ENCODE peak calls at places on chromosomes 12 and 14, in five cellular contexts. One of them, this sample, is unnamed.

GRCh38 chr14:76937181-76938091 is 91.1 kb downstream of the IRF2BPL start:
- DNase-seq in HFFc6: peak; percentile 83
- DNase-seq in astrocyte: peak; percentile 87
- DNase-seq in omental fat pad: no peak
- DNase-seq in cardiac muscle cell: peak; percentile 88
- DNase-seq in this sample: no peak

GRCh38 chr12:124776126-124776513 is 87.5 kb downstream of the SCARB1 start:
- DNase-seq in omental fat pad: no peak
- DNase-seq in cardiac muscle cell: no peak
- DNase-seq in HFFc6: no peak
- DNase-seq in astrocyte: no peak
- DNase-seq in this sample: no peak

GRCh38 chr12:94429633-94430032 is 30.0 kb downstream of the CEP83 start:
- DNase-seq in HFFc6: peak; percentile 3
- DNase-seq in cardiac muscle cell: no peak
- DNase-seq in astrocyte: no peak
- DNase-seq in omental fat pad: no peak
- DNase-seq in this sample: no peak

GRCh38 chr12:22518067-22518719 is 26.1 kb downstream of the C2CD5 start:
- DNase-seq in astrocyte: peak; percentile 53
- DNase-seq in omental fat pad: no peak
- DNase-seq in HFFc6: no peak
- DNase-seq in cardiac muscle cell: no peak
- DNase-seq in this sample: no peak

GRCh38 chr12:57632369-57632897 is 568 bp downstream of the B4GALNT1 start:
- DNase-seq in cardiac muscle cell: no peak
- DNase-seq in omental fat pad: no peak
- DNase-seq in astrocyte: no peak
- DNase-seq in HFFc6: no peak
- DNase-seq in this sample: no peak

GRCh38 chr14:73372529-73372928 is 85.8 kb downstream of the NUMB start:
- DNase-seq in omental fat pad: no peak
- DNase-seq in astrocyte: no peak
- DNase-seq in HFFc6: no peak
- DNase-seq in cardiac muscle cell: no peak
- DNase-seq in this sample: no peak

GRCh38 chr14:96037891-96038557 is 1.1 kb upstream of the C14orf132 start:
- DNase-seq in astrocyte: no peak
- DNase-seq in omental fat pad: no peak
- DNase-seq in cardiac muscle cell: no peak
- DNase-seq in HFFc6: peak; percentile 48
- DNase-seq in this sample: no peak

GRCh38 chr14:50954811-50955372 is 10.6 kb upstream of the PYGL start:
- DNase-seq in omental fat pad: no peak
- DNase-seq in astrocyte: peak; percentile 48
- DNase-seq in HFFc6: peak; percentile 69
- DNase-seq in cardiac muscle cell: peak; percentile 58
- DNase-seq in this sample: no peak

GRCh38 chr12:14841761-14842160 is 1.6 kb downstream of the ART4 start:
- DNase-seq in HFFc6: peak; percentile 61
- DNase-seq in cardiac muscle cell: peak; percentile 22
- DNase-seq in omental fat pad: no peak
- DNase-seq in astrocyte: peak; percentile 66
- DNase-seq in this sample: no peak

GRCh38 chr12:131167334-131167733 is 213.6 kb downstream of the ADGRD1 start:
- DNase-seq in cardiac muscle cell: no peak
- DNase-seq in HFFc6: no peak
- DNase-seq in omental fat pad: no peak
- DNase-seq in astrocyte: no peak
- DNase-seq in this sample: no peak

GRCh38 chr12:15273896-15274295 is 48.4 kb upstream of the PTPRO start:
- DNase-seq in astrocyte: no peak
- DNase-seq in omental fat pad: no peak
- DNase-seq in cardiac muscle cell: no peak
- DNase-seq in HFFc6: no peak
- DNase-seq in this sample: no peak

GRCh38 chr12:80190001-80190400 is 90.7 kb downstream of the OTOGL start:
- DNase-seq in astrocyte: no peak
- DNase-seq in HFFc6: no peak
- DNase-seq in omental fat pad: no peak
- DNase-seq in cardiac muscle cell: no peak
- DNase-seq in this sample: no peak

GRCh38 chr14:73393375-73393774 is 65.0 kb downstream of the NUMB start:
- DNase-seq in HFFc6: no peak
- DNase-seq in cardiac muscle cell: no peak
- DNase-seq in omental fat pad: no peak
- DNase-seq in astrocyte: no peak
- DNase-seq in this sample: no peak

DNA sequence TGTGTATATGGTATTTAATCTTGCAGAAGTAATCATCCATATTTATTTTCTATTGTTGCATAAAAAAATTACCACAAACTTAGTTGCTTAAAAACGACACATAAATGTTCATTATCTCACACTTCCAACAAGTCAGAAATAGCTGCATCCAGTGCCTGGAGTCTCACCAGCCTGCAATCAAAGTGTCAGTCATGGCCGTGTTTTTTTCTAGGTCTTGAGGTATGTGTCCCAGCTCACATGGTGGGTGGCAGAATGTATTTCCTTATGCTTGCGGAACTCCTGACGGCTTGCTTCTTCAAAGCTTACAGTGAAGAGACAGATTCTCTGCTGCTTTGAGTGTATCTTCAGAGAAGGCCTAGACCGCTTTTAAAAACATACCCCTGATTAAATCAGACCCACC is 670.2 kb upstream of the LMO3 start:
- DNase-seq in cardiac muscle cell: no peak
- DNase-seq in HFFc6: no peak
- DNase-seq in astrocyte: no peak
- DNase-seq in omental fat pad: no peak
- DNase-seq in this sample: no peak
- TF ChIP-seq CTCF in cardiac muscle cell: no peak
- TF ChIP-seq CTCF in HFFc6: no peak
- TF ChIP-seq CTCF in astrocyte: no peak
- TF ChIP-seq CTCF in omental fat pad: no peak
- TF ChIP-seq CTCF in this sample: no peak

DNA sequence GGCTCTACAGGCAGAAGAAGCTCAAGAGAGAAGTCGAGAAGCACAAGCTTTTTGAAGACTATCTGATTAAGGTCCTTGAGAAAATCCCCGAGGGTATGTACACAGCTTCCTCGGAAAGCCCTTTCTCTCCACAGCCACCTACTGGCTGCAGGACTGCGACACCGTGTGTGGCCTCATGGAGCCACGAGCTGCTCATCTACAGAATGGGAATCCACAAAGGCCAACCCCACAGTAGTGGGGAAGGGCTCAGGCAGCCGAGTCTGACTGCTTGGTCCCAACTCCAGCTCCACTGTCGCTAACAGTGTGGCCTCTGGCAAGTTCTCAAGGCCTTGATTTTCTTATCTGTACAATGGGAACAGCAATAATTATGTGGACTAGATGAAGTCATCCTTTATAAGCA is 2.5 kb downstream of the CCDC197 start:
- DNase-seq in HFFc6: no peak
- DNase-seq in cardiac muscle cell: no peak
- DNase-seq in omental fat pad: no peak
- DNase-seq in astrocyte: no peak
- DNase-seq in this sample: no peak
- TF ChIP-seq CTCF in HFFc6: no peak
- TF ChIP-seq CTCF in cardiac muscle cell: no peak
- TF ChIP-seq CTCF in omental fat pad: no peak
- TF ChIP-seq CTCF in astrocyte: no peak
- TF ChIP-seq CTCF in this sample: no peak

DNA sequence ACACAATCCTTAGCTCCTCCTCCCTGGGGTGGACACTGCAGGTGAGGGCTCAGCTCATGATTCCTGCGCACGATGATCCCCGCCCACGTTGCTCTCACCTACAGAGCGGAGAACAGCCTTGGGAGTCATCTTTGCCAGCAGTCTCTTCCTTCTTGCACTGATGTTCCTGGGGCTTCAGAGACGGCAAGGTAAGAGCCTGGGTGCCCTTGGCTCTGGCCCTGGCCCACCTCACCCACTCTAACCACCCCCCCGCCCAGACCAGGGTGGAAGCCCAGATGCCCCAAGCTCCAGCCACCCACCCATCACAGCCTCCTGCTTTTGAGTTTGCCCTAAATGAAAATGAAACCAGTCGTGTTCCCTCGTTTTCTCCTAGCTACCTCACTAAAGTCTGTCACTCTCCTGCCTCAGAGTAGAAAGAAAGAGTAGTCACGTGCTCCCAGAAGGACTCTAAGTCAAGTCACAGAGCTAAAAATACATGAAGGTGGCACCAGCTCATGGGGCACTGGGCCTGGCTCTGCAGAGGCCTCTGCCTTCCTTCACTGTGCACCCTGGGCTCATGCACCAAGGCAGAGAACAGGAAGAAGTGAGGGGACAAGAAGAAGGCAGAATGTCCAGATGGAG is 9.0 kb downstream of the TAPBPL start:
- DNase-seq in omental fat pad: no peak
- DNase-seq in astrocyte: no peak
- DNase-seq in cardiac muscle cell: no peak
- DNase-seq in HFFc6: no peak
- DNase-seq in this sample: no peak
- TF ChIP-seq CTCF in omental fat pad: no peak
- TF ChIP-seq CTCF in astrocyte: no peak
- TF ChIP-seq CTCF in cardiac muscle cell: no peak
- TF ChIP-seq CTCF in HFFc6: no peak
- TF ChIP-seq CTCF in this sample: no peak

GRCh38 chr14:83462759-83463158 is 1929.1 kb upstream of the SEL1L start:
- DNase-seq in astrocyte: no peak
- DNase-seq in HFFc6: no peak
- DNase-seq in cardiac muscle cell: no peak
- DNase-seq in omental fat pad: no peak
- DNase-seq in this sample: no peak

GRCh38 chr14:83467811-83468210 is 1934.2 kb upstream of the SEL1L start:
- DNase-seq in omental fat pad: no peak
- DNase-seq in astrocyte: peak; percentile 2
- DNase-seq in cardiac muscle cell: no peak
- DNase-seq in HFFc6: peak; percentile 20
- DNase-seq in this sample: no peak

GRCh38 chr14:83463500-83464098 is 1929.9 kb upstream of the SEL1L start:
- DNase-seq in omental fat pad: no peak
- DNase-seq in cardiac muscle cell: peak; percentile 90
- DNase-seq in astrocyte: no peak
- DNase-seq in HFFc6: peak; percentile 59
- DNase-seq in this sample: peak; percentile 54
- TF ChIP-seq CTCF in omental fat pad: no peak
- TF ChIP-seq CTCF in cardiac muscle cell: peak; percentile 73
- TF ChIP-seq CTCF in astrocyte: peak; percentile 66
- TF ChIP-seq CTCF in HFFc6: peak; percentile 88
- TF ChIP-seq CTCF in this sample: peak; percentile 79

GRCh38 chr14:56816575-56817391 is 6.5 kb upstream of the OTX2 start:
- DNase-seq in HFFc6: no peak
- DNase-seq in cardiac muscle cell: peak; percentile 59
- DNase-seq in astrocyte: no peak
- DNase-seq in omental fat pad: no peak
- DNase-seq in this sample: no peak
- TF ChIP-seq CTCF in HFFc6: no peak
- TF ChIP-seq CTCF in cardiac muscle cell: no peak
- TF ChIP-seq CTCF in astrocyte: no peak
- TF ChIP-seq CTCF in omental fat pad: no peak
- TF ChIP-seq CTCF in this sample: peak; percentile 23

GRCh38 chr14:99524804-99525698 is 43.8 kb downstream of the CCNK start:
- DNase-seq in HFFc6: peak; percentile 49
- DNase-seq in astrocyte: peak; percentile 54
- DNase-seq in cardiac muscle cell: peak; percentile 47
- DNase-seq in omental fat pad: no peak
- DNase-seq in this sample: no peak
- TF ChIP-seq CTCF in HFFc6: peak; percentile 59
- TF ChIP-seq CTCF in astrocyte: no peak
- TF ChIP-seq CTCF in cardiac muscle cell: peak; percentile 40
- TF ChIP-seq CTCF in omental fat pad: no peak
- TF ChIP-seq CTCF in this sample: peak; percentile 46

GRCh38 chr14:90293766-90294471 is 37.6 kb downstream of the PSMC1 start:
- DNase-seq in omental fat pad: no peak
- DNase-seq in astrocyte: no peak
- DNase-seq in HFFc6: no peak
- DNase-seq in cardiac muscle cell: no peak
- DNase-seq in this sample: no peak
- TF ChIP-seq CTCF in omental fat pad: no peak
- TF ChIP-seq CTCF in astrocyte: no peak
- TF ChIP-seq CTCF in HFFc6: peak; percentile 52
- TF ChIP-seq CTCF in cardiac muscle cell: no peak
- TF ChIP-seq CTCF in this sample: no peak

GRCh38 chr12:121800694-121801600 is 2.9 kb upstream of the SETD1B start:
- DNase-seq in HFFc6: peak; percentile 77
- DNase-seq in cardiac muscle cell: peak; percentile 76
- DNase-seq in omental fat pad: no peak
- DNase-seq in astrocyte: peak; percentile 74
- DNase-seq in this sample: peak; percentile 57

GRCh38 chr12:121798807-121799174 is 5.0 kb upstream of the SETD1B start:
- DNase-seq in omental fat pad: no peak
- DNase-seq in astrocyte: no peak
- DNase-seq in cardiac muscle cell: no peak
- DNase-seq in HFFc6: no peak
- DNase-seq in this sample: no peak

GRCh38 chr12:121799175-121799841 is 4.5 kb upstream of the SETD1B start:
- DNase-seq in cardiac muscle cell: peak; percentile 84
- DNase-seq in HFFc6: peak; percentile 85
- DNase-seq in astrocyte: peak; percentile 86
- DNase-seq in omental fat pad: no peak
- DNase-seq in this sample: no peak

GRCh38 chr12:121801601-121802484 is 2.0 kb upstream of the SETD1B start:
- DNase-seq in astrocyte: no peak
- DNase-seq in omental fat pad: no peak
- DNase-seq in cardiac muscle cell: no peak
- DNase-seq in HFFc6: no peak
- DNase-seq in this sample: no peak

DNA sequence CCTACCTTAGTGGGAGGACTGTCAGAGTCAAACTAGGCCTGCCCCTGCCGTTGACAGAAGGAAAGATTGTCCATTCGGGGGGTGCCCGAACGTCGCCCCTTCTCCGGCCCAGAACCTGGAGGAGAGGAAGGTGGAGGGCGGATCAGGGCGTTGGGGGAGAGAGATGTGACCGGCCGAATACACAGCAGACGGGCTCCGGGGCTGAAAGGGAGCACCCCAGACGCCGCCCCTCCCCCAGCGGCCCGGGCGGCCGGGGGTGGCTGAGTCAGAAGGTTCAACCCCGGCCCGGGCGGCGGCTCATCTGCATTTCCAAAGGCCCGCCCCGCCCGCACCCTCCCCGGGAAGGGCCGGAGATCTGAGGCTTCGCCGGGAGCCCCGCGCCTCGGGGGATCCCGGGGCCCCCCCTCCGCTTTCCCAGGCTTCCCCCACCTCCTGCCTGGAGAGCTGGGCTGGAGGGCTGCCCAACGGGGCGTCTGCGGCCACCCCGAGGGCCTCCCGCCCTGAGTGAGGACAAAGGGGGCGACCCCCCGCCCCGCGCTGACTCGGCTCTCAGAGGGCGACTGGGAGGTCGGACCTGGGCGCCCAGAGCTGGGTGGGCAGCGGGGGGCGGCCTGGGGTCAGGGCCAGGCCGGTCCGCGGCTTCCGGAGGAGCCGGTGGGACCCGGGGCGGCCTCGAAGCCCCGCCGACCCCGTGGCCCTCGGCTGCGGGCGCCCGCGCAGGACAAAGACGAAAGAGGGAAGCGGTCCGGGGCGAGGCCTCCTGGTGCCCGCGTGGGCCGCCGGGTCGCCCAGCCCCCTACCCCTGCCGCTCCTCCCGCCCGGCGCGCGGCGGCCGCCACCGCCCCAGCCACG is 3.7 kb upstream of the SETD1B start:
- DNase-seq in astrocyte: peak; percentile 77
- DNase-seq in omental fat pad: peak; percentile 78
- DNase-seq in HFFc6: peak; percentile 76
- DNase-seq in cardiac muscle cell: peak; percentile 79
- DNase-seq in this sample: peak; percentile 68
- TF ChIP-seq CTCF in astrocyte: no peak
- TF ChIP-seq CTCF in omental fat pad: no peak
- TF ChIP-seq CTCF in HFFc6: no peak
- TF ChIP-seq CTCF in cardiac muscle cell: no peak
- TF ChIP-seq CTCF in this sample: no peak